ENCODE peak calls at places on chromosome 2, in ten cellular contexts. One of them, this sample, is unnamed.

GRCh38 chr2:3282056-3282998 is 95.3 kb downstream of the EIPR1 start:
- DNase-seq in Panc1: no peak
- DNase-seq in fibroblast of pulmonary artery: peak
- DNase-seq in Caco-2: no peak
- DNase-seq in brain microvascular endothelial cell: peak
- DNase-seq in NB4: no peak
- DNase-seq in MM.1S: no peak
- DNase-seq in H1: no peak
- DNase-seq in A549: no peak
- DNase-seq in cardiac fibroblast: no peak
- DNase-seq in this sample: no peak

GRCh38 chr2:20113986-20114938 is 62.8 kb upstream of the LAPTM4A start:
- DNase-seq in NB4: no peak
- DNase-seq in Panc1: no peak
- DNase-seq in MM.1S: no peak
- DNase-seq in Caco-2: no peak
- DNase-seq in fibroblast of pulmonary artery: no peak
- DNase-seq in A549: no peak
- DNase-seq in cardiac fibroblast: no peak
- DNase-seq in brain microvascular endothelial cell: no peak
- DNase-seq in H1: no peak
- DNase-seq in this sample: no peak

GRCh38 chr2:223993634-223994232 is 36.5 kb downstream of the MRPL44 start:
- DNase-seq in fibroblast of pulmonary artery: peak
- DNase-seq in cardiac fibroblast: peak
- DNase-seq in A549: peak
- DNase-seq in Caco-2: peak
- DNase-seq in MM.1S: peak
- DNase-seq in Panc1: peak
- DNase-seq in brain microvascular endothelial cell: peak
- DNase-seq in H1: no peak
- DNase-seq in NB4: peak
- DNase-seq in this sample: peak

GRCh38 chr2:218961651-218962570 is 2.4 kb downstream of the CDK5R2 start:
- DNase-seq in fibroblast of pulmonary artery: no peak
- DNase-seq in Caco-2: peak
- DNase-seq in MM.1S: no peak
- DNase-seq in brain microvascular endothelial cell: no peak
- DNase-seq in NB4: no peak
- DNase-seq in H1: no peak
- DNase-seq in cardiac fibroblast: no peak
- DNase-seq in Panc1: no peak
- DNase-seq in A549: no peak
- DNase-seq in this sample: no peak

GRCh38 chr2:45653125-45653524 is 1.6 kb downstream of the PRKCE start:
- DNase-seq in H1: no peak
- DNase-seq in Caco-2: no peak
- DNase-seq in fibroblast of pulmonary artery: no peak
- DNase-seq in NB4: no peak
- DNase-seq in brain microvascular endothelial cell: no peak
- DNase-seq in MM.1S: no peak
- DNase-seq in A549: no peak
- DNase-seq in cardiac fibroblast: no peak
- DNase-seq in Panc1: no peak
- DNase-seq in this sample: no peak

GRCh38 chr2:194819367-194819766 is 837.7 kb upstream of the SLC39A10 start:
- DNase-seq in brain microvascular endothelial cell: no peak
- DNase-seq in cardiac fibroblast: peak
- DNase-seq in MM.1S: peak
- DNase-seq in H1: no peak
- DNase-seq in A549: no peak
- DNase-seq in fibroblast of pulmonary artery: peak
- DNase-seq in NB4: peak
- DNase-seq in Panc1: no peak
- DNase-seq in Caco-2: no peak
- DNase-seq in this sample: no peak

GRCh38 chr2:228056293-228056692 is 125.2 kb downstream of the SPHKAP start:
- DNase-seq in MM.1S: no peak
- DNase-seq in fibroblast of pulmonary artery: no peak
- DNase-seq in A549: no peak
- DNase-seq in H1: no peak
- DNase-seq in Caco-2: no peak
- DNase-seq in NB4: no peak
- DNase-seq in Panc1: no peak
- DNase-seq in cardiac fibroblast: no peak
- DNase-seq in brain microvascular endothelial cell: no peak
- DNase-seq in this sample: no peak

GRCh38 chr2:25587361-25587760 is 86.0 kb downstream of the DTNB start:
- DNase-seq in fibroblast of pulmonary artery: peak
- DNase-seq in brain microvascular endothelial cell: peak
- DNase-seq in H1: no peak
- DNase-seq in MM.1S: no peak
- DNase-seq in NB4: peak
- DNase-seq in Caco-2: no peak
- DNase-seq in A549: no peak
- DNase-seq in Panc1: no peak
- DNase-seq in cardiac fibroblast: peak
- DNase-seq in this sample: no peak

GRCh38 chr2:170917957-170918356 is 11.1 kb upstream of the GORASP2 start:
- DNase-seq in A549: no peak
- DNase-seq in NB4: no peak
- DNase-seq in Panc1: no peak
- DNase-seq in H1: no peak
- DNase-seq in Caco-2: no peak
- DNase-seq in brain microvascular endothelial cell: no peak
- DNase-seq in fibroblast of pulmonary artery: no peak
- DNase-seq in MM.1S: no peak
- DNase-seq in cardiac fibroblast: no peak
- DNase-seq in this sample: no peak

GRCh38 chr2:170922683-170923494 is 6.2 kb upstream of the GORASP2 start:
- DNase-seq in H1: no peak
- DNase-seq in cardiac fibroblast: no peak
- DNase-seq in brain microvascular endothelial cell: no peak
- DNase-seq in Caco-2: no peak
- DNase-seq in A549: no peak
- DNase-seq in Panc1: no peak
- DNase-seq in fibroblast of pulmonary artery: no peak
- DNase-seq in NB4: peak
- DNase-seq in MM.1S: no peak
- DNase-seq in this sample: no peak

GRCh38 chr2:170911314-170911889 is 17.7 kb upstream of the GORASP2 start:
- DNase-seq in fibroblast of pulmonary artery: no peak
- DNase-seq in brain microvascular endothelial cell: no peak
- DNase-seq in Caco-2: no peak
- DNase-seq in NB4: no peak
- DNase-seq in H1: no peak
- DNase-seq in MM.1S: no peak
- DNase-seq in cardiac fibroblast: no peak
- DNase-seq in Panc1: no peak
- DNase-seq in A549: no peak
- DNase-seq in this sample: no peak

DNA sequence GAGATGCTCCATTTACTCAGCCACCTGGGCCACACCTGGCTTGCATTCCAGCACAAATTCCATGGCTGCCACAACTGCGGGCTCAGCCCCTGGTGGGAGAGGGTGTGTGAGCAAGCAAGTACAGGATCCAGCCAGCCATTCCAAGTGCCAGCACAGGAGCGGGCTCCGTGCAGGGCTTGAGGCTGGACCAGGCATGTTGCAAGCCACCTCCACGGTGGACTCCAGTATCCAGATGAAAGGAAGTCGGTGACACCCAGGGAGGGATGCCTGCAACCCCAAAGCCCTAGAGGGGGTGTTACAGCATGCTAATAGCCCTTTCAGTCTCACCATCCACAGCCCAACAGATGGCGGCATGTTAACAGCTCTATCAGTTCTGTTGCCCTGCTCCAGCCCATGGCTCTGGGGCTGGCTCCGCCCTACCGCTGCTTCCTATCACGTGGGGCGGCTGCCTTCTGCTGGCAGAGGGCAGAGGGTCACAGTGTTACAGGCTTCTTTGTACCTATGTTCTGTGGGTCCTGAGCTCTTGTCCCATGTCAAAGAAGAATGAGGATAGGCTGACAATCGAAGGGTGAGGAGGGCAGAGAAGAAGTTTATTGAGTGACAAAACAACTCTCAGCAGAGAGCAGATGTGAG is 11.7 kb upstream of the GORASP2 start:
- DNase-seq in Caco-2: no peak
- DNase-seq in cardiac fibroblast: no peak
- DNase-seq in A549: no peak
- DNase-seq in MM.1S: no peak
- DNase-seq in Panc1: no peak
- DNase-seq in NB4: no peak
- DNase-seq in fibroblast of pulmonary artery: no peak
- DNase-seq in H1: no peak
- DNase-seq in brain microvascular endothelial cell: no peak
- DNase-seq in this sample: no peak
- H3K4me3 ChIP-seq in Caco-2: no peak
- H3K4me3 ChIP-seq in cardiac fibroblast: no peak
- H3K4me3 ChIP-seq in A549: no peak
- H3K4me3 ChIP-seq in MM.1S: no peak
- H3K4me3 ChIP-seq in Panc1: no peak
- H3K4me3 ChIP-seq in NB4: no peak
- H3K4me3 ChIP-seq in fibroblast of pulmonary artery: no peak
- H3K4me3 ChIP-seq in H1: peak
- H3K4me3 ChIP-seq in brain microvascular endothelial cell: no peak
- H3K4me3 ChIP-seq in this sample: no peak

GRCh38 chr2:6866982-6867381 is 1.3 kb upstream of the CMPK2 start:
- DNase-seq in fibroblast of pulmonary artery: no peak
- DNase-seq in H1: no peak
- DNase-seq in Panc1: no peak
- DNase-seq in NB4: no peak
- DNase-seq in MM.1S: no peak
- DNase-seq in A549: no peak
- DNase-seq in Caco-2: no peak
- DNase-seq in cardiac fibroblast: no peak
- DNase-seq in brain microvascular endothelial cell: no peak
- DNase-seq in this sample: no peak

GRCh38 chr2:6864938-6865345 is 765 bp downstream of the CMPK2 start:
- DNase-seq in brain microvascular endothelial cell: no peak
- DNase-seq in A549: no peak
- DNase-seq in MM.1S: no peak
- DNase-seq in Caco-2: no peak
- DNase-seq in Panc1: no peak
- DNase-seq in NB4: peak
- DNase-seq in cardiac fibroblast: no peak
- DNase-seq in H1: no peak
- DNase-seq in fibroblast of pulmonary artery: peak
- DNase-seq in this sample: no peak

GRCh38 chr2:6865346-6866238 is at the start of gene CMPK2:
- DNase-seq in Panc1: no peak
- DNase-seq in fibroblast of pulmonary artery: peak
- DNase-seq in cardiac fibroblast: peak
- DNase-seq in A549: peak
- DNase-seq in Caco-2: peak
- DNase-seq in NB4: peak
- DNase-seq in brain microvascular endothelial cell: no peak
- DNase-seq in H1: no peak
- DNase-seq in MM.1S: peak
- DNase-seq in this sample: no peak

GRCh38 chr2:6864251-6864758 is 1.4 kb downstream of the CMPK2 start:
- DNase-seq in fibroblast of pulmonary artery: no peak
- DNase-seq in MM.1S: no peak
- DNase-seq in Caco-2: no peak
- DNase-seq in brain microvascular endothelial cell: no peak
- DNase-seq in A549: no peak
- DNase-seq in H1: no peak
- DNase-seq in NB4: peak
- DNase-seq in Panc1: no peak
- DNase-seq in cardiac fibroblast: no peak
- DNase-seq in this sample: no peak

GRCh38 chr2:6866239-6866745 is 585 bp upstream of the CMPK2 start:
- DNase-seq in Panc1: no peak
- DNase-seq in fibroblast of pulmonary artery: peak
- DNase-seq in Caco-2: peak
- DNase-seq in brain microvascular endothelial cell: no peak
- DNase-seq in NB4: peak
- DNase-seq in cardiac fibroblast: peak
- DNase-seq in H1: no peak
- DNase-seq in MM.1S: peak
- DNase-seq in A549: peak
- DNase-seq in this sample: no peak
- TF ChIP-seq CTCF in Panc1: peak
- TF ChIP-seq CTCF in fibroblast of pulmonary artery: peak
- TF ChIP-seq CTCF in Caco-2: peak
- TF ChIP-seq CTCF in brain microvascular endothelial cell: peak
- TF ChIP-seq CTCF in NB4: peak
- TF ChIP-seq CTCF in cardiac fibroblast: peak
- TF ChIP-seq CTCF in H1: peak
- TF ChIP-seq CTCF in MM.1S: peak
- TF ChIP-seq CTCF in A549: peak
- TF ChIP-seq CTCF in this sample: peak

GRCh38 chr2:230958803-230959756 is 34.0 kb upstream of the GPR55 start:
- DNase-seq in MM.1S: no peak
- DNase-seq in brain microvascular endothelial cell: no peak
- DNase-seq in cardiac fibroblast: no peak
- DNase-seq in Panc1: no peak
- DNase-seq in H1: no peak
- DNase-seq in Caco-2: peak
- DNase-seq in fibroblast of pulmonary artery: no peak
- DNase-seq in NB4: no peak
- DNase-seq in A549: no peak
- DNase-seq in this sample: no peak

GRCh38 chr2:230957756-230958391 is 32.8 kb upstream of the GPR55 start:
- DNase-seq in A549: no peak
- DNase-seq in Caco-2: no peak
- DNase-seq in brain microvascular endothelial cell: no peak
- DNase-seq in NB4: no peak
- DNase-seq in cardiac fibroblast: no peak
- DNase-seq in H1: no peak
- DNase-seq in fibroblast of pulmonary artery: no peak
- DNase-seq in MM.1S: peak
- DNase-seq in Panc1: no peak
- DNase-seq in this sample: no peak

GRCh38 chr2:230955163-230955779 is 30.2 kb upstream of the GPR55 start:
- DNase-seq in cardiac fibroblast: no peak
- DNase-seq in fibroblast of pulmonary artery: no peak
- DNase-seq in H1: no peak
- DNase-seq in brain microvascular endothelial cell: no peak
- DNase-seq in Caco-2: no peak
- DNase-seq in MM.1S: no peak
- DNase-seq in NB4: no peak
- DNase-seq in Panc1: no peak
- DNase-seq in A549: no peak
- DNase-seq in this sample: no peak

GRCh38 chr2:230954738-230955137 is 29.7 kb upstream of the GPR55 start:
- DNase-seq in NB4: no peak
- DNase-seq in MM.1S: no peak
- DNase-seq in Panc1: no peak
- DNase-seq in H1: no peak
- DNase-seq in A549: no peak
- DNase-seq in Caco-2: no peak
- DNase-seq in brain microvascular endothelial cell: no peak
- DNase-seq in fibroblast of pulmonary artery: no peak
- DNase-seq in cardiac fibroblast: no peak
- DNase-seq in this sample: no peak

DNA sequence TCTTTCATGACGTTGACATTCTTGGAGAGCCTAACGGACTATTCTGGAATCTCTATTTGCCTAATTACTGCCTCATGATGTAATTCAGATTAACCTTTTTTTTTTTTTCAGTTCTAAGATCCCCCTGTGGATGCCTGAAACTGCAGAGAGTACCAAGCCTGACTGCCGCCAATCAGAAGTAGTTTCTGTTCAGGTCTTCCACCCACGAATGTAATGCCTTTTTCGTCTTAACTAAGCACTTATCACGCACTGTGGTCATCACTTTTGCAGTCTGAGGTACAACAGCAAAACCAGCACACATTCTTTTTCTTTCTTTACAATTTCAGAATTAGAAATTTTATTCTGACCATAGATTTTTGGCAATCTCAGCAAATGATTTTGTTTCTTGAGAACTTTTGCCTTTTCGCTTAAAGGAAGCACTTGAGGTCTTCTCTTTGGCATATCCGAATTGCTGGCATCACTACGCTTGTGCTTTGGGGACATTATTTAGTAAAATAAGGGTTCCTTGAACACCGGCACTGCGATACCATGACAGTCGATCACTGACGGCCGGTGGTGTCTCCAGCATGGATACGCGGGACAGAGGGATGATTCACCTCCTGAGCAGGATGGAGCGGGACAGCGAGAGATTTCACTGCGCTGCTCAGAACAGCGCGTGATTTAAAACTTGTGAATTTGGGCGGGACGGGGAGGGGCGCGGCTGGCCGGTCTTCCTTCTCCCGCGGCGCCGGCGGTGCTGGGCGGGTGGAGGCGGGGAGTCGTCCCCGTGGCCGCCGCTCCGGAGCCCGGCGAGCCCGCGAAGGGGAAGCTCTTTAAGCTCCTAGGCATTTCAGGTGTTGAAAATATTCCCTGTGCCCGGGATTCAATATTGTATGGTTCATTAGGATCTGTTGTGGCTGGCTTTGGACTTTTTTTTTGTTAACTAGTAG is 32.0 kb upstream of the GPR55 start:
- DNase-seq in MM.1S: peak
- DNase-seq in A549: peak
- DNase-seq in NB4: peak
- DNase-seq in H1: no peak
- DNase-seq in fibroblast of pulmonary artery: peak
- DNase-seq in Caco-2: peak
- DNase-seq in Panc1: no peak
- DNase-seq in brain microvascular endothelial cell: peak
- DNase-seq in cardiac fibroblast: peak
- DNase-seq in this sample: no peak
- H3K4me3 ChIP-seq in MM.1S: peak
- H3K4me3 ChIP-seq in A549: peak
- H3K4me3 ChIP-seq in NB4: peak
- H3K4me3 ChIP-seq in H1: peak
- H3K4me3 ChIP-seq in fibroblast of pulmonary artery: peak
- H3K4me3 ChIP-seq in Caco-2: peak
- H3K4me3 ChIP-seq in Panc1: peak
- H3K4me3 ChIP-seq in brain microvascular endothelial cell: peak
- H3K4me3 ChIP-seq in cardiac fibroblast: peak
- H3K4me3 ChIP-seq in this sample: peak

GRCh38 chr2:85772019-85772745 is 18.4 kb downstream of the ATOH8 start:
- DNase-seq in H1: no peak
- DNase-seq in cardiac fibroblast: peak
- DNase-seq in MM.1S: no peak
- DNase-seq in Panc1: peak
- DNase-seq in NB4: no peak
- DNase-seq in brain microvascular endothelial cell: peak
- DNase-seq in fibroblast of pulmonary artery: peak
- DNase-seq in Caco-2: no peak
- DNase-seq in A549: peak
- DNase-seq in this sample: peak
- TF ChIP-seq CTCF in H1: peak
- TF ChIP-seq CTCF in cardiac fibroblast: peak
- TF ChIP-seq CTCF in MM.1S: no peak
- TF ChIP-seq CTCF in Panc1: no peak
- TF ChIP-seq CTCF in NB4: no peak
- TF ChIP-seq CTCF in brain microvascular endothelial cell: peak
- TF ChIP-seq CTCF in fibroblast of pulmonary artery: peak
- TF ChIP-seq CTCF in Caco-2: no peak
- TF ChIP-seq CTCF in A549: peak
- TF ChIP-seq CTCF in this sample: peak

This sample was measured in AG09309.